ENCODE peak calls at places on chromosome 4, in six cellular contexts. G, Z, A, V, I and S are unnamed samples.
A peak's percentile ranks its signal among the peaks of the same experiment; 100 is the strongest.

GRCh38 chr4:145681956-145682355 is 2.0 kb downstream of the C4orf51 start:
- DNase-seq in G (peak; percentile 9), Z (peak; percentile 61), A (no peak), V (no peak), I (no peak), S (no peak)

GRCh38 chr4:135120190-135120589 is 918.6 kb upstream of the PABPC4L start:
- DNase-seq in G (peak; percentile 5), Z (peak; percentile 19), A (no peak), V (no peak), I (no peak), S (no peak)

GRCh38 chr4:109462802-109463201 is 29.2 kb downstream of the SEC24B start:
- DNase-seq in G (no peak), Z (no peak), A (no peak), V (no peak), I (no peak), S (no peak)

GRCh38 chr4:132076829-132077228 is 1072.3 kb upstream of the PCDH10 start:
- DNase-seq in G (no peak), Z (no peak), A (no peak), V (no peak), I (no peak), S (no peak)

GRCh38 chr4:7861440-7861881 is 78.2 kb downstream of the AFAP1 start:
- DNase-seq in G (peak; percentile 65), Z (peak; percentile 97), A (peak; percentile 63), V (no peak), I (peak; percentile 49), S (peak; percentile 17)

GRCh38 chr4:107603430-107603829 is 116.6 kb downstream of the PAPSS1 start:
- DNase-seq in G (peak; percentile 46), Z (peak; percentile 54), A (no peak), V (no peak), I (no peak), S (no peak)

GRCh38 chr4:47195706-47196105 is 164.3 kb downstream of the GABRB1 start:
- DNase-seq in G (no peak), Z (peak; percentile 26), A (no peak), V (no peak), I (no peak), S (no peak)

GRCh38 chr4:70895405-70895804 is 6.8 kb upstream of the MOB1B start:
- DNase-seq in G (peak; percentile 54), Z (no peak), A (no peak), V (no peak), I (no peak), S (no peak)

GRCh38 chr4:179678093-179678804 is 2236.0 kb upstream of the AGA start:
- DNase-seq in G (no peak), Z (peak; percentile 53), A (no peak), V (no peak), I (no peak), S (no peak)

GRCh38 chr4:182655321-182655720 is 261.9 kb downstream of the DCTD start:
- DNase-seq in G (no peak), Z (no peak), A (no peak), V (no peak), I (no peak), S (no peak)

GRCh38 chr4:158005021-158005420 is 167.8 kb downstream of the GASK1B start:
- DNase-seq in G (no peak), Z (no peak), A (no peak), V (no peak), I (no peak), S (no peak)

GRCh38 chr4:111268769-111269414 is 646.0 kb upstream of the PITX2 start:
- DNase-seq in G (peak; percentile 33), Z (peak; percentile 49), A (no peak), V (no peak), I (no peak), S (no peak)

GRCh38 chr4:102614801-102615200 is 113.6 kb downstream of the NFKB1 start:
- DNase-seq in G (no peak), Z (no peak), A (peak; percentile 56), V (no peak), I (no peak), S (no peak)

GRCh38 chr4:169250796-169251195 is 20.0 kb downstream of the SH3RF1 start:
- DNase-seq in G (no peak), Z (no peak), A (no peak), V (no peak), I (no peak), S (no peak)

GRCh38 chr4:25882226-25882625 is 19.4 kb upstream of the SEL1L3 start:
- DNase-seq in G (no peak), Z (no peak), A (no peak), V (no peak), I (no peak), S (no peak)

GRCh38 chr4:182062936-182063335 is 180.3 kb upstream of the TENM3 start:
- DNase-seq in G (peak; percentile 19), Z (peak; percentile 91), A (no peak), V (no peak), I (no peak), S (no peak)

GRCh38 chr4:113094802-113095201 is 45.3 kb downstream of the ANK2 start:
- DNase-seq in G (peak; percentile 18), Z (no peak), A (no peak), V (no peak), I (no peak), S (no peak)

GRCh38 chr4:72360075-72360474 is 208.9 kb downstream of the ADAMTS3 start:
- DNase-seq in G (no peak), Z (no peak), A (no peak), V (no peak), I (no peak), S (no peak)

DNA sequence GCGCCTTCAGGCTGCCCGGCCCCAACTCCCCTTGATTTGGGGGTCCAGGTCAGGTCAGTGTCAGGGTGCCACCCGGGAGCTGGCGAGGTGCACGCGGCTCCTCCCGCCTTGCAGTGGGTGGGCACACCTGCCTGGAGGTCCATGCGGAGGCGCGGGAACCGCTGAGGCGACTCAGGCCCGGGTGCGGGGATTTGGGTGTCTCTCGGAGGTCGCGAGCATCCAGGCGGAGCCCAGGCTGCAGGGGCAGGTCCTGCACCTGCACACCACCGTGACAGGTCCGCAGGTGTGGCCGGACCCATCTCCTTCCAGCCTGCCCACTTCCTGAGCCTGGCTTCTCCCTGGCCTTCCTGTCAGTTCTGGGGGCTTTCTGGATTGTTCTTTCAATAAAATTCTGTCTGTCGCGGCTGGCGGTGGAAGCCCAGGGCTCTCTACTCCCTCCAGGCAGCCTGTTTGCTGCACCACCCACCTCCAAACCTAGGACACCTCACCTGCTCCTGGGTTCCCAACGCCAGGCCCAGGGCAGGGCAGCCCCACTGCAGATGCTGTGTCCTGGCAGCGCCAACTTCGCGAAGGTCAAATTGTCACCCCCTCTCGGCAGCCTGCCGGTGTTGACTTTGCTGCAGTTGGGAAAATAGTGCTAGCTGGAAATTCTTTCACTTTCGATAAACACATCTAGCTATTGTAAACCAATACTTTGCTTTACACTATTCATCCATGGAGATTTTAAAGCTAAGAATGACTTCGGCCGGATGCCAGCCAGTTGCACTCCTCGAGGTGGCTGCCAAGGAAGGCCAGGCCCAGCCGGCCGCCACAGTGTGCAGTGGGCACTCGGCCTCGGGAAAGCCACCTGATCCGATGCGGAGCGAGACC is 35.9 kb downstream of the FGFRL1 start:
- DNase-seq in G (no peak), Z (no peak), A (peak; percentile 41), V (peak; percentile 54), I (no peak), S (no peak)
- H3K27ac ChIP-seq in G (no peak overlapping the region), Z (peak overlapping the region; percentile 48), A (no peak overlapping the region), V (no peak overlapping the region), I (no peak overlapping the region), S (peak overlapping the region; percentile 52)

DNA sequence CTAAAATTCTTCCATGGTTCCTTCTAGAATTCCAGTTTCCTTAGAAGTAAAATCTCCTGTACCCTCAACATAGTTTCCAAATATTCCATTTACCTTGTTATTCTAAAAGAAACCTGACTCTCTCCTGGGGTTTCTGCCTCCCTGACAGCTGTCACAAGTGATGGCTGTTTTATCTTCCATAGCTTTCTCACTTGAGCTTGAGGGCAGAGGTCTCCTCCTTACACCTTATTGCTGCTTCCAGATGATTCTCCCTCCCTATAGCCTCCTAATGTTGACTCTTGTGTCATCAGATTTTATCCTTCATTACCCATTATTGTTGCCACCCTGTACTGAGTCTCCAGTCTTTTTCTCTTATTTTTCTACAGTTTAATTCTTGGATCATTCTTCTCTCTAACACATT is 89.1 kb upstream of the WDFY3 start:
- DNase-seq in G (no peak), Z (no peak), A (no peak), V (no peak), I (no peak), S (no peak)
- H4K91ac ChIP-seq in G (no peak overlapping the region), Z (no peak overlapping the region), A (no peak overlapping the region), V (no peak overlapping the region), I (no peak overlapping the region), S (no peak overlapping the region)

GRCh38 chr4:152674359-152674758 is 5.4 kb downstream of the TMEM154 start:
- DNase-seq in G (no peak), Z (no peak), A (no peak), V (no peak), I (no peak), S (no peak)

GRCh38 chr4:152679414-152680281 is at the start of gene TMEM154:
- DNase-seq in G (peak; percentile 76), Z (peak; percentile 53), A (peak; percentile 71), V (peak; percentile 77), I (peak; percentile 73), S (peak; percentile 41)

GRCh38 chr4:152678841-152679240 is 956 bp downstream of the TMEM154 start:
- DNase-seq in G (peak; percentile 13), Z (no peak), A (no peak), V (no peak), I (no peak), S (no peak)

GRCh38 chr4:152673489-152673888 is 6.3 kb downstream of the TMEM154 start:
- DNase-seq in G (no peak), Z (no peak), A (no peak), V (no peak), I (no peak), S (no peak)

DNA sequence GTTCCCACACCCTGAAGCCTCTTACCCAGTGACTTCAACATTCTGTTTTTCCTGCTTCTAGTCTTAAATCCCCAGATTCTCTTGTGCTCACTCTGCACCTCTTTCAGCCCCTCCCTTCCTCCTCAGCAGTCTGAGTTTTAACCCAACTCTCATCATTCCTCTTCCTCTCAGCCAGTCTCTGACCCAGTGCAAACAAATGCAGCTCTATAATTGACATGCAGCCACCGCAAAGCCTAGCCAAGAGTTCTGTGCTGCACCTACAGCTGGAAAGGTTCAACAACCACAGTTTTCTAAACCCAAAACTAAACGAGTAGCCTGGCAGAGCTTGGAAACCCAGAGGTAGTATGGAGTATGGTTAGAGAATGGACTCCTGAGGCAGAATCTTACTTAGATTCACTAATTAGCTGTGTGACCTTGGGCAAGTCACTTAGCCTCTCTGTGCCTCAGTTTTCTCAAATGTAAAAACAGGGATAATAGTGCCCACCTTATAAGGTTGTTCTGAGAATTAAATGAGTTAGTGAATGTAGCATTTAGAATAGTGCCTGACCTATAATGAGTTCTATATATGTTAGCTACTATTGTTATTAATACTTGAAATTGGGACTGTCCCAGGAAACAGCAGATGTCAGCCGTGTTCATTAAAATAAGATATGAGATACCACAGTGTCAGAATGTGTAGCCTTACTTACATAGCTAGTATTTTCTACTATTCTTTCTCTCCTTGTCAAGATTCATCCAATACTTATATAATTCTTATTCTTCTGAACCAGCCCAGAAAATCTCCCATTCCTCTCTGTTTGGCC is 3.5 kb downstream of the TMEM154 start:
- DNase-seq in G (no peak), Z (no peak), A (no peak), V (no peak), I (no peak), S (no peak)
- H2AK5ac ChIP-seq in G (no peak overlapping the region), Z (no peak overlapping the region), A (no peak overlapping the region), V (no peak overlapping the region), I (no peak overlapping the region), S (no peak overlapping the region)

DNA sequence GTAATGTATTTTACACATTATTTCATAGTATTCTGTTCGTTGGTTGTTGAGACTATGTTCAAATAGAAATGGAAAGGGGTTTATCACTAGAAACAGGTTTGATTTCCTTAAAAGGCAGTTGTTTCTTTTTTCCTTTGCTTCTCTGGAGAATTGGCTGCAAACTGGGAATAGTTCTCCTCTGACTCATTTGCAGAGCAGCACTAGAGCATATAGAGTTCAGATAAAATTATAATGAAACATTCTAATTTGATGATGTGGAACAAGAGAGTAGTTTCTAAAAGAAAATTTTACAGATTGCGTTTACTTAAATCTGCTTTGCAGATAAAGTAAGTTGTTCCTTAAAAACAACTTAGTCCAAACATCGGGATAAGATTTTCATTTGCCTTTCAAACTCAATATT is 29.7 kb downstream of the SYNPO2 start:
- DNase-seq in G (peak; percentile 69), Z (peak; percentile 94), A (no peak), V (no peak), I (no peak), S (no peak)
- H3K27ac ChIP-seq in G (peak overlapping the region; percentile 47), Z (peak overlapping the region; percentile 64), A (no peak overlapping the region), V (no peak overlapping the region), I (no peak overlapping the region), S (no peak overlapping the region)